ENCODE peak calls at places on chromosomes 13 and 19, in ten cellular contexts. One of them, this sample, is unnamed.

GRCh38 chr19:51861870-51862622 is 25.7 kb downstream of the ZNF577 start:
- DNase-seq in left ventricle myocardium inferior: no peak
- DNase-seq in mucosa of descending colon: no peak
- DNase-seq in cardiac muscle cell: no peak
- DNase-seq in foreskin fibroblast: no peak
- DNase-seq in fibroblast of lung: no peak
- DNase-seq in AG10803: no peak
- DNase-seq in brain microvascular endothelial cell: no peak
- DNase-seq in keratinocyte: no peak
- DNase-seq in Caco-2: no peak
- DNase-seq in this sample: no peak

GRCh38 chr13:51801631-51802099 is 2.3 kb downstream of the DHRS12 start:
- DNase-seq in cardiac muscle cell: no peak
- DNase-seq in left ventricle myocardium inferior: peak; percentile 81
- DNase-seq in brain microvascular endothelial cell: no peak
- DNase-seq in Caco-2: no peak
- DNase-seq in mucosa of descending colon: peak; percentile 84
- DNase-seq in fibroblast of lung: no peak
- DNase-seq in AG10803: peak; percentile 29
- DNase-seq in foreskin fibroblast: peak; percentile 44
- DNase-seq in keratinocyte: no peak
- DNase-seq in this sample: no peak

GRCh38 chr13:80572308-80572676 is 231.4 kb upstream of the SPRY2 start:
- DNase-seq in fibroblast of lung: no peak
- DNase-seq in AG10803: no peak
- DNase-seq in left ventricle myocardium inferior: no peak
- DNase-seq in brain microvascular endothelial cell: no peak
- DNase-seq in Caco-2: no peak
- DNase-seq in foreskin fibroblast: no peak
- DNase-seq in mucosa of descending colon: no peak
- DNase-seq in cardiac muscle cell: no peak
- DNase-seq in keratinocyte: no peak
- DNase-seq in this sample: no peak

GRCh38 chr19:16897572-16898056 is 8.8 kb downstream of the F2RL3 start:
- DNase-seq in Caco-2: no peak
- DNase-seq in brain microvascular endothelial cell: no peak
- DNase-seq in foreskin fibroblast: peak; percentile 58
- DNase-seq in left ventricle myocardium inferior: no peak
- DNase-seq in fibroblast of lung: no peak
- DNase-seq in keratinocyte: no peak
- DNase-seq in mucosa of descending colon: no peak
- DNase-seq in cardiac muscle cell: no peak
- DNase-seq in AG10803: peak; percentile 36
- DNase-seq in this sample: peak; percentile 19

GRCh38 chr19:48636859-48637448 is at the start of gene DBP:
- DNase-seq in Caco-2: peak; percentile 68
- DNase-seq in left ventricle myocardium inferior: peak; percentile 62
- DNase-seq in keratinocyte: no peak
- DNase-seq in brain microvascular endothelial cell: no peak
- DNase-seq in foreskin fibroblast: peak; percentile 63
- DNase-seq in mucosa of descending colon: peak; percentile 79
- DNase-seq in fibroblast of lung: no peak
- DNase-seq in cardiac muscle cell: no peak
- DNase-seq in AG10803: no peak
- DNase-seq in this sample: peak; percentile 67

GRCh38 chr13:20424559-20424852 is 101.2 kb downstream of the CRYL1 start:
- DNase-seq in Caco-2: no peak
- DNase-seq in keratinocyte: no peak
- DNase-seq in foreskin fibroblast: no peak
- DNase-seq in mucosa of descending colon: no peak
- DNase-seq in left ventricle myocardium inferior: no peak
- DNase-seq in brain microvascular endothelial cell: no peak
- DNase-seq in fibroblast of lung: no peak
- DNase-seq in cardiac muscle cell: no peak
- DNase-seq in AG10803: no peak
- DNase-seq in this sample: no peak

GRCh38 chr19:30742981-30743380 is 370.8 kb downstream of the ZNF536 start:
- DNase-seq in brain microvascular endothelial cell: no peak
- DNase-seq in AG10803: no peak
- DNase-seq in foreskin fibroblast: no peak
- DNase-seq in mucosa of descending colon: no peak
- DNase-seq in cardiac muscle cell: no peak
- DNase-seq in fibroblast of lung: no peak
- DNase-seq in Caco-2: no peak
- DNase-seq in left ventricle myocardium inferior: no peak
- DNase-seq in keratinocyte: no peak
- DNase-seq in this sample: no peak

GRCh38 chr19:10518444-10519361 is 1.5 kb upstream of the S1PR5 start:
- DNase-seq in Caco-2: no peak
- DNase-seq in foreskin fibroblast: no peak
- DNase-seq in keratinocyte: no peak
- DNase-seq in mucosa of descending colon: no peak
- DNase-seq in brain microvascular endothelial cell: no peak
- DNase-seq in AG10803: no peak
- DNase-seq in fibroblast of lung: no peak
- DNase-seq in left ventricle myocardium inferior: no peak
- DNase-seq in cardiac muscle cell: no peak
- DNase-seq in this sample: peak; percentile 56

GRCh38 chr13:78875792-78876580 is 217.0 kb upstream of the OBI1 start:
- DNase-seq in Caco-2: peak; percentile 18
- DNase-seq in fibroblast of lung: no peak
- DNase-seq in brain microvascular endothelial cell: no peak
- DNase-seq in foreskin fibroblast: no peak
- DNase-seq in cardiac muscle cell: no peak
- DNase-seq in AG10803: no peak
- DNase-seq in mucosa of descending colon: no peak
- DNase-seq in left ventricle myocardium inferior: no peak
- DNase-seq in keratinocyte: no peak
- DNase-seq in this sample: no peak

GRCh38 chr13:114089341-114089740 is 43.1 kb downstream of the RASA3 start:
- DNase-seq in foreskin fibroblast: no peak
- DNase-seq in fibroblast of lung: no peak
- DNase-seq in brain microvascular endothelial cell: no peak
- DNase-seq in mucosa of descending colon: peak; percentile 11
- DNase-seq in cardiac muscle cell: no peak
- DNase-seq in left ventricle myocardium inferior: no peak
- DNase-seq in Caco-2: no peak
- DNase-seq in keratinocyte: no peak
- DNase-seq in AG10803: no peak
- DNase-seq in this sample: no peak

GRCh38 chr13:81987159-81987558 is 1646.2 kb upstream of the SPRY2 start:
- DNase-seq in keratinocyte: no peak
- DNase-seq in cardiac muscle cell: no peak
- DNase-seq in mucosa of descending colon: no peak
- DNase-seq in brain microvascular endothelial cell: no peak
- DNase-seq in fibroblast of lung: no peak
- DNase-seq in left ventricle myocardium inferior: no peak
- DNase-seq in Caco-2: peak; percentile 15
- DNase-seq in foreskin fibroblast: no peak
- DNase-seq in AG10803: no peak
- DNase-seq in this sample: no peak

GRCh38 chr19:47582320-47582909 is 9.5 kb upstream of the ZNF541 start:
- DNase-seq in left ventricle myocardium inferior: no peak
- DNase-seq in keratinocyte: no peak
- DNase-seq in cardiac muscle cell: peak; percentile 92
- DNase-seq in AG10803: peak; percentile 24
- DNase-seq in fibroblast of lung: peak; percentile 80
- DNase-seq in Caco-2: no peak
- DNase-seq in brain microvascular endothelial cell: peak; percentile 92
- DNase-seq in foreskin fibroblast: peak; percentile 37
- DNase-seq in mucosa of descending colon: no peak
- DNase-seq in this sample: no peak

GRCh38 chr19:58154287-58154678 is 3.7 kb upstream of the ZNF329 start:
- DNase-seq in keratinocyte: no peak
- DNase-seq in Caco-2: no peak
- DNase-seq in brain microvascular endothelial cell: peak; percentile 16
- DNase-seq in cardiac muscle cell: peak; percentile 77
- DNase-seq in left ventricle myocardium inferior: peak; percentile 34
- DNase-seq in fibroblast of lung: peak; percentile 61
- DNase-seq in foreskin fibroblast: peak; percentile 80
- DNase-seq in AG10803: peak; percentile 50
- DNase-seq in mucosa of descending colon: peak; percentile 50
- DNase-seq in this sample: no peak

GRCh38 chr13:58343081-58343480 is 711.5 kb downstream of the PCDH17 start:
- DNase-seq in mucosa of descending colon: no peak
- DNase-seq in Caco-2: no peak
- DNase-seq in cardiac muscle cell: no peak
- DNase-seq in brain microvascular endothelial cell: no peak
- DNase-seq in fibroblast of lung: peak; percentile 4
- DNase-seq in keratinocyte: no peak
- DNase-seq in left ventricle myocardium inferior: no peak
- DNase-seq in foreskin fibroblast: no peak
- DNase-seq in AG10803: no peak
- DNase-seq in this sample: no peak

GRCh38 chr19:13932911-13933393 is 5.3 kb downstream of the PODNL1 start:
- DNase-seq in left ventricle myocardium inferior: no peak
- DNase-seq in mucosa of descending colon: no peak
- DNase-seq in brain microvascular endothelial cell: no peak
- DNase-seq in cardiac muscle cell: no peak
- DNase-seq in AG10803: no peak
- DNase-seq in keratinocyte: no peak
- DNase-seq in Caco-2: no peak
- DNase-seq in foreskin fibroblast: no peak
- DNase-seq in fibroblast of lung: no peak
- DNase-seq in this sample: no peak

GRCh38 chr19:35363711-35364425 is 5.6 kb downstream of the FFAR3 start:
- DNase-seq in brain microvascular endothelial cell: no peak
- DNase-seq in foreskin fibroblast: no peak
- DNase-seq in cardiac muscle cell: no peak
- DNase-seq in mucosa of descending colon: no peak
- DNase-seq in Caco-2: no peak
- DNase-seq in left ventricle myocardium inferior: no peak
- DNase-seq in AG10803: no peak
- DNase-seq in keratinocyte: no peak
- DNase-seq in fibroblast of lung: no peak
- DNase-seq in this sample: no peak

DNA sequence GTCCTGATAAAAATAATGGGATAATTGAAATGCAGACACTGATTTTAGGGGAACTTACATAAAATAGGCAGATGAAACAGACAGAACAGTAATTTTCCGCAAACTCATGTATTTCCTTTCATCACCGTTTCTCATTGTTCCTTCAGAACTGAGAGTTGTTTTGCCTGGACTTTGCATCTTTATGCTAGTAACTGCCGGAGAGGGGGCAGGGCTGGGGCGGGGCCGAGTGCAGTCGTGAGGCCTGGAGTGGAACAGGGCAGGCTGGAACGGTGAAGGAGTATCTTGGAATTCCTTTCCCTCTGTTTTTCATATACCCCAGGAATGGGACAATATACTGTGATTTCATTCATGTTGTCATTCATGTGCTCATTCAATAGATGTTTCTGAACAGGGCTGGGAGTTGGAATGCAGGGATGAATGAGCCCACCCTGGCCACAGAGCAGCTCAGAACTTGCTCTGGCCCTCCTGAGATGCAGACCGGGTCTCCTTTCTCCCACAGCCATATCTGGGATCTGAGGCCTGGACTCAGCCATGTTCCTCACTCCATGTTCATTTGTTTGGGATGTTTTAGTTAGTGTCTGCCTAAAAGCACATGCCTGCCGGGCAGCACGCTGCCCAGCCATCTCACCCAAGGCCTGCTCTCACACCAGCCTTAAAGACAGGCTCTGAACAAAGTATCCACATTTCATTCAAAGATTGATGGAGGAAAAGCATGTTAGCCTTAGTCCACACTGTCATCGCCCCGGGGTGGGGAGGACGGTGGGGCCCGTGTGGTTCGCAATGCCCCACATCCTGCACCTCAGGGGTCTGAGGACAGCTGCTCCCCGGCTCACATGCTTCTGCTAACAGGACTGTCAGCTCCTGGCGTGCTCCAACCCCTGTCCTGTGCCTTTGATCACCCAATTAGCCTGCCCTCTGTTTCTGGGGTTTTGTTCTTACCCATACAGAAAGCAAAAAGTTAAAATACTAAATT is 92.9 kb downstream of the SOX1 start:
- DNase-seq in brain microvascular endothelial cell: no peak
- DNase-seq in mucosa of descending colon: peak; percentile 90
- DNase-seq in cardiac muscle cell: no peak
- DNase-seq in AG10803: no peak
- DNase-seq in fibroblast of lung: no peak
- DNase-seq in keratinocyte: no peak
- DNase-seq in Caco-2: peak; percentile 42
- DNase-seq in left ventricle myocardium inferior: no peak
- DNase-seq in foreskin fibroblast: no peak
- DNase-seq in this sample: no peak
- H3K4me3 ChIP-seq in brain microvascular endothelial cell: no peak overlapping the region
- H3K4me3 ChIP-seq in mucosa of descending colon: no peak overlapping the region
- H3K4me3 ChIP-seq in cardiac muscle cell: no peak overlapping the region
- H3K4me3 ChIP-seq in AG10803: no peak overlapping the region
- H3K4me3 ChIP-seq in fibroblast of lung: no peak overlapping the region
- H3K4me3 ChIP-seq in keratinocyte: no peak overlapping the region
- H3K4me3 ChIP-seq in Caco-2: no peak overlapping the region
- H3K4me3 ChIP-seq in left ventricle myocardium inferior: no peak overlapping the region
- H3K4me3 ChIP-seq in foreskin fibroblast: no peak overlapping the region
- H3K4me3 ChIP-seq in this sample: no peak overlapping the region

GRCh38 chr19:38737297-38737865 is 6.9 kb downstream of the CAPN12 start:
- DNase-seq in cardiac muscle cell: no peak
- DNase-seq in left ventricle myocardium inferior: no peak
- DNase-seq in mucosa of descending colon: no peak
- DNase-seq in foreskin fibroblast: peak; percentile 3
- DNase-seq in brain microvascular endothelial cell: no peak
- DNase-seq in Caco-2: no peak
- DNase-seq in fibroblast of lung: no peak
- DNase-seq in AG10803: no peak
- DNase-seq in keratinocyte: no peak
- DNase-seq in this sample: no peak
- H3K4me3 ChIP-seq in cardiac muscle cell: no peak overlapping the region
- H3K4me3 ChIP-seq in left ventricle myocardium inferior: no peak overlapping the region
- H3K4me3 ChIP-seq in mucosa of descending colon: no peak overlapping the region
- H3K4me3 ChIP-seq in foreskin fibroblast: no peak overlapping the region
- H3K4me3 ChIP-seq in brain microvascular endothelial cell: no peak overlapping the region
- H3K4me3 ChIP-seq in Caco-2: peak overlapping the region; percentile 54
- H3K4me3 ChIP-seq in fibroblast of lung: no peak overlapping the region
- H3K4me3 ChIP-seq in AG10803: no peak overlapping the region
- H3K4me3 ChIP-seq in keratinocyte: no peak overlapping the region
- H3K4me3 ChIP-seq in this sample: no peak overlapping the region

DNA sequence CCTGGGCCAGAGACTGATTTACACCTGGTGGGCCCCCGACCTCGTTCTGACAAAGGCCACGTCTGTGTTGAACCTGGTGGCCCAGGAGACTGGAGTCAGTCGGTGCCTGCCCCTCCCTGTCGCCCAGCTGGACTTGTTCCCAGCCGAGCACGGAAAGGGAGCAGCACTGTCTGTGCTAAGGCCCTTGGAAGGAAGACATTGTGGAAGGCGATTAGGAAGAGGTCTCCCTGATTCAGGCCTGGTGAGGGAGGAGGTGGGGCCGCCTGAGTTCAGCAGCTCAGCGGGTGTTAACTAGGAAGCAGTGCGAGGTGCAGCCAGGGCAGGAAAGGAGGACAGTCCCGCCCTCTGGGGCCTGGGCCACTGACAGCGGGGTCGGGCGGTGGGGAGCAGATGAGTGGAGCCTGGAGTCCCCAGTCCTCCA is 64.7 kb downstream of the GPR12 start:
- DNase-seq in keratinocyte: no peak
- DNase-seq in foreskin fibroblast: no peak
- DNase-seq in fibroblast of lung: no peak
- DNase-seq in AG10803: no peak
- DNase-seq in brain microvascular endothelial cell: no peak
- DNase-seq in cardiac muscle cell: no peak
- DNase-seq in Caco-2: no peak
- DNase-seq in mucosa of descending colon: no peak
- DNase-seq in left ventricle myocardium inferior: no peak
- DNase-seq in this sample: no peak
- H3K4me3 ChIP-seq in keratinocyte: no peak overlapping the region
- H3K4me3 ChIP-seq in foreskin fibroblast: no peak overlapping the region
- H3K4me3 ChIP-seq in fibroblast of lung: no peak overlapping the region
- H3K4me3 ChIP-seq in AG10803: no peak overlapping the region
- H3K4me3 ChIP-seq in brain microvascular endothelial cell: no peak overlapping the region
- H3K4me3 ChIP-seq in cardiac muscle cell: no peak overlapping the region
- H3K4me3 ChIP-seq in Caco-2: no peak overlapping the region
- H3K4me3 ChIP-seq in mucosa of descending colon: no peak overlapping the region
- H3K4me3 ChIP-seq in left ventricle myocardium inferior: no peak overlapping the region
- H3K4me3 ChIP-seq in this sample: no peak overlapping the region

GRCh38 chr19:6476896-6477431 is 4.6 kb downstream of the DENND1C start:
- DNase-seq in mucosa of descending colon: no peak
- DNase-seq in cardiac muscle cell: no peak
- DNase-seq in Caco-2: no peak
- DNase-seq in left ventricle myocardium inferior: no peak
- DNase-seq in fibroblast of lung: no peak
- DNase-seq in brain microvascular endothelial cell: no peak
- DNase-seq in keratinocyte: no peak
- DNase-seq in foreskin fibroblast: no peak
- DNase-seq in AG10803: no peak
- DNase-seq in this sample: no peak
- H3K4me3 ChIP-seq in mucosa of descending colon: no peak overlapping the region
- H3K4me3 ChIP-seq in cardiac muscle cell: peak overlapping the region; percentile 27
- H3K4me3 ChIP-seq in Caco-2: peak overlapping the region; percentile 47
- H3K4me3 ChIP-seq in left ventricle myocardium inferior: peak overlapping the region; percentile 48
- H3K4me3 ChIP-seq in fibroblast of lung: no peak overlapping the region
- H3K4me3 ChIP-seq in brain microvascular endothelial cell: no peak overlapping the region
- H3K4me3 ChIP-seq in keratinocyte: no peak overlapping the region
- H3K4me3 ChIP-seq in foreskin fibroblast: no peak overlapping the region
- H3K4me3 ChIP-seq in AG10803: no peak overlapping the region
- H3K4me3 ChIP-seq in this sample: no peak overlapping the region